ENCODE peak calls at places on chromosomes 6 and 20, in five cellular contexts. One of them, this sample, is unnamed.
A peak's percentile ranks its signal among the peaks of the same experiment; 100 is the strongest.

GRCh38 chr6:35725721-35726438 is 11.0 kb upstream of the ARMC12 start:
- DNase-seq in IMR-90: no peak
- DNase-seq in ovary: peak; percentile 70
- DNase-seq in AG09309: no peak
- DNase-seq in CD8-positive, alpha-beta T cell: no peak
- DNase-seq in this sample: no peak

GRCh38 chr6:37630281-37630799 is 67.3 kb downstream of the MDGA1 start:
- DNase-seq in IMR-90: peak; percentile 100
- DNase-seq in ovary: no peak
- DNase-seq in AG09309: peak; percentile 98
- DNase-seq in CD8-positive, alpha-beta T cell: no peak
- DNase-seq in this sample: no peak

GRCh38 chr20:53515749-53516148 is 77.9 kb downstream of the ZNF217 start:
- DNase-seq in IMR-90: no peak
- DNase-seq in ovary: no peak
- DNase-seq in AG09309: no peak
- DNase-seq in CD8-positive, alpha-beta T cell: no peak
- DNase-seq in this sample: no peak

GRCh38 chr6:166464068-166464410 is 81.3 kb upstream of the MPC1 start:
- DNase-seq in IMR-90: no peak
- DNase-seq in ovary: no peak
- DNase-seq in AG09309: no peak
- DNase-seq in CD8-positive, alpha-beta T cell: no peak
- DNase-seq in this sample: no peak

GRCh38 chr20:39880890-39881289 is 808.1 kb downstream of the MAFB start:
- DNase-seq in IMR-90: no peak
- DNase-seq in ovary: no peak
- DNase-seq in AG09309: no peak
- DNase-seq in CD8-positive, alpha-beta T cell: no peak
- DNase-seq in this sample: no peak

GRCh38 chr6:36577298-36577697 is 16.9 kb upstream of the SRSF3 start:
- DNase-seq in IMR-90: peak; percentile 79
- DNase-seq in ovary: no peak
- DNase-seq in AG09309: peak; percentile 90
- DNase-seq in CD8-positive, alpha-beta T cell: no peak
- DNase-seq in this sample: no peak

GRCh38 chr6:154230390-154230789 is 126.2 kb downstream of the IPCEF1 start:
- DNase-seq in IMR-90: no peak
- DNase-seq in ovary: no peak
- DNase-seq in AG09309: no peak
- DNase-seq in CD8-positive, alpha-beta T cell: no peak
- DNase-seq in this sample: no peak

GRCh38 chr6:53741417-53741816 is 53.4 kb upstream of the LRRC1 start:
- DNase-seq in IMR-90: no peak
- DNase-seq in ovary: no peak
- DNase-seq in AG09309: no peak
- DNase-seq in CD8-positive, alpha-beta T cell: no peak
- DNase-seq in this sample: no peak

GRCh38 chr6:42443312-42444075 is 8.2 kb downstream of the TRERF1 start:
- DNase-seq in IMR-90: no peak
- DNase-seq in ovary: no peak
- DNase-seq in AG09309: no peak
- DNase-seq in CD8-positive, alpha-beta T cell: no peak
- DNase-seq in this sample: no peak
- H3K4me3 ChIP-seq in IMR-90: no peak overlapping the region
- H3K4me3 ChIP-seq in ovary: no peak overlapping the region
- H3K4me3 ChIP-seq in AG09309: no peak overlapping the region
- H3K4me3 ChIP-seq in CD8-positive, alpha-beta T cell: no peak overlapping the region
- H3K4me3 ChIP-seq in this sample: no peak overlapping the region

GRCh38 chr6:89239338-89239737 is 22.2 kb upstream of the GABRR1 start:
- DNase-seq in IMR-90: no peak
- DNase-seq in ovary: no peak
- DNase-seq in AG09309: no peak
- DNase-seq in CD8-positive, alpha-beta T cell: peak; percentile 19
- DNase-seq in this sample: no peak
- TF ChIP-seq CTCF in IMR-90: peak; percentile 21
- TF ChIP-seq CTCF in ovary: no peak
- TF ChIP-seq CTCF in AG09309: peak; percentile 32
- TF ChIP-seq CTCF in CD8-positive, alpha-beta T cell: peak; percentile 48
- TF ChIP-seq CTCF in this sample: no peak

GRCh38 chr6:74091794-74092157 is 395.8 kb downstream of the CD109 start:
- DNase-seq in IMR-90: no peak
- DNase-seq in ovary: no peak
- DNase-seq in AG09309: no peak
- DNase-seq in CD8-positive, alpha-beta T cell: no peak
- DNase-seq in this sample: no peak
- H3K4me3 ChIP-seq in IMR-90: no peak overlapping the region
- H3K4me3 ChIP-seq in ovary: no peak overlapping the region
- H3K4me3 ChIP-seq in AG09309: no peak overlapping the region
- H3K4me3 ChIP-seq in CD8-positive, alpha-beta T cell: no peak overlapping the region
- H3K4me3 ChIP-seq in this sample: no peak overlapping the region

GRCh38 chr20:37531856-37532255 is 4.2 kb upstream of the BLCAP start:
- DNase-seq in IMR-90: no peak
- DNase-seq in ovary: no peak
- DNase-seq in AG09309: no peak
- DNase-seq in CD8-positive, alpha-beta T cell: no peak
- DNase-seq in this sample: no peak

GRCh38 chr20:37537505-37537904 is 9.8 kb upstream of the BLCAP start:
- DNase-seq in IMR-90: no peak
- DNase-seq in ovary: no peak
- DNase-seq in AG09309: no peak
- DNase-seq in CD8-positive, alpha-beta T cell: no peak
- DNase-seq in this sample: no peak

GRCh38 chr20:37533154-37533715 is 5.6 kb upstream of the BLCAP start:
- DNase-seq in IMR-90: no peak
- DNase-seq in ovary: no peak
- DNase-seq in AG09309: no peak
- DNase-seq in CD8-positive, alpha-beta T cell: no peak
- DNase-seq in this sample: no peak

GRCh38 chr20:37535443-37536132 is 7.9 kb upstream of the BLCAP start:
- DNase-seq in IMR-90: no peak
- DNase-seq in ovary: no peak
- DNase-seq in AG09309: no peak
- DNase-seq in CD8-positive, alpha-beta T cell: no peak
- DNase-seq in this sample: no peak

DNA sequence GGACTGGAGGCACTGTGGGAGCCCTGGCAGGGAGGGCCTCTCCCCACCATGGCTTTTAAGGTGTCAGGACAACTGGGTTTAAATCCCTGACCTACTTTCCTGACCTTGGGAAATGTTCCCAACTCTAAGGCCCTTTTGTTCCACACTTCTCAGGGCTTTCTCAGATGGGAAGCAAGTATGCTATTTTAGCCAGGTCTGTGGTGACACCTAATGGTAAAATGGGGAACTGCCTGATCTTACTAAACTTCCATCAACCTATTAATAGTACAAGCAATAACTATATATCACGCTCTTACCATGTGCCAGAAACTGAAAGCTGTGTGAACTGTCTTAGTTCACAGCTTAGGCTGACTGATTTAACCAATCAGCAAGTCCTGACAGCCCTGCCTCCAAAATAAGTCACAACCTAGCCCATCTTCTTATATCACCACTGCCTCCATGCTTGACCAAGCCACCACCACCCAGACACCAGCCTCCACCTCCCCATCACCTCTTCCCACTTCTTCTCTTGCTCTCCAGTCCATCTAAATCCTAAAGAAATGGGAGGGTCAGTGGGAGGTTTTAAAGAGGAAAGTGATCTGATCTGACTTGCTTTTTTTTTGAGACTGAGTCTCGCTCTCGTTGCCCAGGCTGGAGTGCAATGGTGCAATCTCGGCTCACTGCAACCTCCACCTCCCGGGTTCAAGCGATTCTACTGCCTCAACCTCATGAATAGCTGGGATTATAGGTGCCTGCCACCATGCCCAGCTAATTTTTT is 6.9 kb upstream of the BLCAP start:
- DNase-seq in IMR-90: peak; percentile 77
- DNase-seq in ovary: peak; percentile 30
- DNase-seq in AG09309: peak; percentile 58
- DNase-seq in CD8-positive, alpha-beta T cell: peak; percentile 55
- DNase-seq in this sample: peak; percentile 72
- TF ChIP-seq CTCF in IMR-90: peak; percentile 93
- TF ChIP-seq CTCF in ovary: peak; percentile 94
- TF ChIP-seq CTCF in AG09309: peak; percentile 77
- TF ChIP-seq CTCF in CD8-positive, alpha-beta T cell: peak; percentile 95
- TF ChIP-seq CTCF in this sample: peak; percentile 81

GRCh38 chr6:111522393-111523020 is 39.5 kb upstream of the REV3L start:
- DNase-seq in IMR-90: no peak
- DNase-seq in ovary: no peak
- DNase-seq in AG09309: no peak
- DNase-seq in CD8-positive, alpha-beta T cell: no peak
- DNase-seq in this sample: no peak

GRCh38 chr6:111524735-111525134 is 41.7 kb upstream of the REV3L start:
- DNase-seq in IMR-90: no peak
- DNase-seq in ovary: no peak
- DNase-seq in AG09309: no peak
- DNase-seq in CD8-positive, alpha-beta T cell: no peak
- DNase-seq in this sample: no peak

GRCh38 chr6:111521497-111522275 is 38.7 kb upstream of the REV3L start:
- DNase-seq in IMR-90: peak; percentile 61
- DNase-seq in ovary: no peak
- DNase-seq in AG09309: no peak
- DNase-seq in CD8-positive, alpha-beta T cell: no peak
- DNase-seq in this sample: no peak

GRCh38 chr6:111523484-111524166 is 40.6 kb upstream of the REV3L start:
- DNase-seq in IMR-90: no peak
- DNase-seq in ovary: no peak
- DNase-seq in AG09309: no peak
- DNase-seq in CD8-positive, alpha-beta T cell: no peak
- DNase-seq in this sample: no peak

GRCh38 chr6:111524252-111524651 is 41.2 kb upstream of the REV3L start:
- DNase-seq in IMR-90: no peak
- DNase-seq in ovary: no peak
- DNase-seq in AG09309: no peak
- DNase-seq in CD8-positive, alpha-beta T cell: no peak
- DNase-seq in this sample: no peak
- H3K4me3 ChIP-seq in IMR-90: no peak overlapping the region
- H3K4me3 ChIP-seq in ovary: no peak overlapping the region
- H3K4me3 ChIP-seq in AG09309: no peak overlapping the region
- H3K4me3 ChIP-seq in CD8-positive, alpha-beta T cell: no peak overlapping the region
- H3K4me3 ChIP-seq in this sample: no peak overlapping the region

GRCh38 chr6:159968295-159969203 is at the start of gene IGF2R:
- DNase-seq in IMR-90: peak; percentile 80
- DNase-seq in ovary: peak; percentile 94
- DNase-seq in AG09309: no peak
- DNase-seq in CD8-positive, alpha-beta T cell: peak; percentile 92
- DNase-seq in this sample: peak; percentile 52
- TF ChIP-seq CTCF in IMR-90: peak; percentile 13
- TF ChIP-seq CTCF in ovary: no peak
- TF ChIP-seq CTCF in AG09309: no peak
- TF ChIP-seq CTCF in CD8-positive, alpha-beta T cell: no peak
- TF ChIP-seq CTCF in this sample: no peak

GRCh38 chr6:157716553-157716952 is 106.5 kb upstream of the SNX9 start:
- DNase-seq in IMR-90: no peak
- DNase-seq in ovary: no peak
- DNase-seq in AG09309: no peak
- DNase-seq in CD8-positive, alpha-beta T cell: no peak
- DNase-seq in this sample: no peak
- H3K4me3 ChIP-seq in IMR-90: no peak overlapping the region
- H3K4me3 ChIP-seq in ovary: no peak overlapping the region
- H3K4me3 ChIP-seq in AG09309: no peak overlapping the region
- H3K4me3 ChIP-seq in CD8-positive, alpha-beta T cell: no peak overlapping the region
- H3K4me3 ChIP-seq in this sample: no peak overlapping the region

This sample was measured in LNCaP clone FGC.